ENCODE peak calls at places on chromosome 7, in ten cellular contexts. L is left ventricle myocardium inferior, P is type B pancreatic cell, R is WTC11, H is astrocyte of the spinal cord, G is SK-N-SH, C is tibial artery, K is chondrocyte, Q is heart right ventricle, Z is HCT116. V is an unnamed sample.

GRCh38 chr7:29429421-29429820 is 134.2 kb upstream of the PRR15 start:
- DNase-seq in R (no peak), Q (no peak), K (no peak), C (no peak), Z (no peak), H (no peak), P (no peak), L (no peak), G (no peak), V (no peak)

GRCh38 chr7:4791738-4792536 is 16.5 kb downstream of the AP5Z1 start:
- DNase-seq in R (peak), Q (peak), K (no peak), L (peak), P (peak), C (peak), H (peak), Z (peak), G (peak), V (peak)

GRCh38 chr7:21850531-21851285 is 95.0 kb downstream of the CDCA7L start:
- DNase-seq in Z (no peak), Q (no peak), C (no peak), P (no peak), H (peak), G (no peak), K (no peak), L (no peak), R (no peak), V (no peak)

GRCh38 chr7:2843191-2843685 is 870 bp downstream of the GNA12 start:
- DNase-seq in G (no peak), Q (no peak), R (no peak), K (no peak), P (no peak), L (no peak), H (no peak), Z (no peak), C (no peak), V (no peak)

GRCh38 chr7:151728746-151729145 is 148.2 kb downstream of the PRKAG2 start:
- DNase-seq in Z (no peak), L (no peak), C (no peak), P (no peak), Q (no peak), K (peak), G (no peak), R (no peak), H (no peak), V (no peak)

GRCh38 chr7:55028011-55028410 is 9.2 kb downstream of the EGFR start:
- DNase-seq in Z (no peak), Q (no peak), K (no peak), L (no peak), C (no peak), H (no peak), R (no peak), P (no peak), G (no peak), V (no peak)

GRCh38 chr7:15168489-15168888 is 265.9 kb upstream of the DGKB start:
- DNase-seq in Z (no peak), K (no peak), P (no peak), L (no peak), C (no peak), Q (no peak), H (no peak), R (no peak), G (no peak), V (no peak)

GRCh38 chr7:914521-915194 is 38.3 kb downstream of the GET4 start:
- DNase-seq in R (no peak), L (no peak), H (no peak), G (no peak), Q (no peak), Z (no peak), K (no peak), C (no peak), P (no peak), V (no peak)

GRCh38 chr7:1856966-1857441 is 186.9 kb downstream of the ELFN1 start:
- DNase-seq in P (no peak), C (no peak), G (no peak), Q (peak), Z (no peak), H (no peak), L (no peak), K (peak), R (peak), V (peak)

GRCh38 chr7:105461518-105461917 is 60.6 kb downstream of the PUS7 start:
- DNase-seq in K (no peak), C (no peak), G (no peak), Q (no peak), R (no peak), L (no peak), Z (no peak), H (no peak), P (no peak), V (no peak)

GRCh38 chr7:43753843-43754242 is 4.6 kb upstream of the BLVRA start:
- DNase-seq in H (no peak), R (no peak), Z (no peak), C (no peak), K (no peak), L (no peak), G (no peak), Q (no peak), P (no peak), V (no peak)

GRCh38 chr7:124032369-124033092 is at the start of gene TMEM229A:
- DNase-seq in Z (no peak), C (no peak), L (peak), G (peak), K (peak), Q (peak), R (peak), P (peak), H (peak), V (peak)
- TF ChIP-seq CTCF in Z (no peak), C (no peak), L (no peak), G (no peak), K (no peak), Q (no peak), R (no peak), P (peak), H (no peak), V (no peak)

DNA sequence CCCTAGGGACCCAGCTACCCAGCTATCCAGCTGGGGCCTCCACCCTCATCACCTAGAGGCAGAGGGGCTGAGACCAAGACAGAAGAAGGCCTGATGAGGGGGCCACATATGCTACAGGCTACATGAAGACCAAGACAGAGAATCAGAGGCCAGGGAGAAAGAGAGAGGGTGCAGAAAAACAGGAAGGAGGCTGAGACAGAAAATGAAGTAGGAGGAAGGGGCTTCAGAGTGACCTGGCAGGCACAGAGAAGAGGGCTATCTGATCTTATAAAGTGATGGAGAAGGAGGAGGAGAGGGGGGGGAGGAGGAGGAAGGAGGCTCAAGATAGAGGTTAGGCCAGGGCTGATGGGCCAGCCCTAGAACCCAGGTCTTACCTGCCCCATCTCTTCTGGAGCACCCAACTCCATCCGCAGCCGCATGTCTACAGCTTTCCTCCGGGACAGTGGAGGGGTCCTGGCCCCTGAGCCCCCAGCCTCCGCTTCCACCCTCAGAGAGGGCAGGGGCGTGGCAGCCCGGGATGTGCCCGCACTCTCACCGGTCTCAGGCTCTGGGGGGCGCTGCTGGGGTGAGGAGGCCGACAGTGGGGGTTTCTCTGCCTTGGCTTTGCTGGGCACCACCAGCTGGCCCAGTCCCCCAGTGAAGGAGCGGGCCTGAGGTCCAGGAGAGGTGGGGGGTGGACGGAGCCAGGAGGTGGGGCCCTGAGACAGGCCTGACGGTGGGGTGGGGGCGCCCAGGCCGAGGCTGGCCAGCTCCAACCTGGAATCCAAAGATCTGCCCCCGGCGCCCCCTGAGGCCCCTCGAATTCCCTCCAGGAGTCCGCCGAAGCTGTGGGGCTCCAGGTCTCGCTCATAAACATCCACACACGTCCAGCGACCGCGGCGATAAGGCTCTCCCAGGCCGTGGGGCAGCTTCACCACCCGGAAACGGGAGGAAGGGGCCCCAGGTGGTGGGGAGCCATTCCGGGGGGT is 1.8 kb downstream of the TSC22D4 start:
- DNase-seq in K (no peak), H (no peak), P (no peak), C (no peak), Q (no peak), G (peak), L (no peak), R (peak), Z (no peak), V (no peak)
- TF ChIP-seq CTCF in K (peak), H (peak), P (no peak), C (no peak), Q (no peak), G (peak), L (no peak), R (no peak), Z (peak), V (no peak)

DNA sequence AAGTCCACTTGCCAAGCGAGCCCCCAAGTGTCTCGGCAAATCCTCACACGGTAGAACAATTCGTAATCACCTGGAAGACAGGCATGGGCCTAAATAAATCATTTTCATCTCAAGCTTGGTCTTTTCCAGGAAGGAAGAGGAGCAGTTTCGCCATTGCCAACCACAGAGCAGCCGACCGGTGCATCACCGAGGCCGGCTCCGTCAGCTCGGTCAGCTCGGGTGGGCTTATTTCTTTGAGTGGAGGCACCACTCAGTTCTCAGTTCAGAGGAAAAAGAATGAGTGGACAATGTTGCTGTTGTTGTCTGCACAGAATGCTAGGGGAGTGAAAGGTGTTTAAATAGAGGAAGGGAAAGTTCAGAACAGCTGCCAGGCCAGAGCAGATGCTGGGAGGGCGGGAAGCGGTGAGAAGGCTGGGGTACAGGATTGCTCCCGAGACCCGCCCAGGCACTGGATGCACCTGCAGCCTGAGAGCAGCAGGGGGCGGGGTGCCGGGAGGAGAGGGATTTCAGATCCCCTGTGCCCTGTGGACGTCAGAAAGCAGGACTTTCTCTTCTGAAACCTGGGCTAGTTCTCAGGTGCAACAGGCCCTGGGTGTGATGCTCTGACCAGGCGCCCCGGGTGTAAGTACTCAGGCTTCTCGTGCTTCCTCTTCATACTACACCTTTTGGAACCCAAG is 17.7 kb upstream of the IGFBP3 start:
- DNase-seq in G (no peak), H (no peak), Q (no peak), R (peak), K (no peak), P (peak), L (no peak), C (no peak), Z (no peak), V (peak)
- TF ChIP-seq CTCF in G (peak), H (peak), Q (no peak), R (peak), K (peak), P (peak), L (no peak), C (no peak), Z (peak), V (peak)

GRCh38 chr7:16786257-16786656 is 18.5 kb downstream of the AGR2 start:
- DNase-seq in G (no peak), L (no peak), P (no peak), H (no peak), R (no peak), Z (no peak), C (no peak), K (no peak), Q (no peak), V (no peak)

GRCh38 chr7:16785846-16786245 is 19.0 kb downstream of the AGR2 start:
- DNase-seq in Q (no peak), G (peak), Z (no peak), C (no peak), R (no peak), L (no peak), K (no peak), P (no peak), H (no peak), V (no peak)

GRCh38 chr7:16785316-16785715 is 19.5 kb downstream of the AGR2 start:
- DNase-seq in G (no peak), R (no peak), Q (no peak), K (no peak), P (no peak), Z (no peak), C (no peak), H (no peak), L (no peak), V (no peak)

GRCh38 chr7:16791071-16791470 is 13.7 kb downstream of the AGR2 start:
- DNase-seq in G (no peak), Z (no peak), R (no peak), L (no peak), K (no peak), H (peak), Q (no peak), C (no peak), P (no peak), V (no peak)

DNA sequence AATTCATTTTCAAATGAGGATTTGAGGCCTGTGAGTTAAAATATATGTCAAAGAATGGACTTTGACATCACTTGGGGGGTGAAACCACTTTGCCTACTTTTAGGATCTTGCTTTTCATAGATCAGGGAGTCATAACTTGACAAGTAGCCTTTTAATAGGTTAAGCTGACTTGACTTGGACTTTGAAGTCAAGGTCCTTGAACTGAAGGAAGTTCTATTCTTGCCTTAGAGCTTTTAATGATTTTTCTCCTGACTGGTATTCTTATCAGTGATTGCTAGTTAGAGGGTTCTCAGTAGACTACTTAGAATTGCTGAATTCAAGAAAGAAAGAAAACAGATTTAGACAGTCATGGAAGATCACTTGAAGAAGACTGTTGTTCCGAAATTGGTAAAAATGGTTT is 17.7 kb downstream of the AGR2 start:
- DNase-seq in K (no peak), H (no peak), Z (no peak), G (no peak), L (no peak), C (no peak), P (no peak), Q (no peak), R (no peak), V (no peak)
- TF ChIP-seq CTCF in K (no peak), H (no peak), Z (no peak), G (no peak), L (no peak), C (no peak), P (no peak), Q (no peak), R (no peak), V (no peak)